ENCODE peak calls at places on chromosomes 3 and 15, in ten cellular contexts. R, H, K, E, G, C, L, Q, O and X are unnamed samples.

GRCh38 chr3:13057641-13058040 is 15.6 kb downstream of the IQSEC1 start:
- DNase-seq in H (no peak), L (no peak), G (no peak), R (no peak), C (no peak), K (no peak), E (no peak), Q (no peak), O (no peak), X (no peak)

GRCh38 chr3:3699816-3700633 is 99.2 kb upstream of the LRRN1 start:
- DNase-seq in E (no peak), R (no peak), H (no peak), C (no peak), G (peak), Q (no peak), O (no peak), L (no peak), K (no peak), X (peak)

GRCh38 chr3:4956743-4957142 is 22.5 kb upstream of the BHLHE40 start:
- DNase-seq in R (no peak), O (no peak), G (no peak), C (no peak), Q (no peak), H (no peak), E (no peak), L (no peak), K (no peak), X (no peak)

GRCh38 chr3:115239717-115240116 is 92.6 kb upstream of the ZBTB20 start:
- DNase-seq in L (no peak), O (no peak), C (peak), K (peak), H (peak), Q (no peak), R (peak), G (peak), E (peak), X (peak)

GRCh38 chr15:99566157-99566900 is 545 bp downstream of the MEF2A start:
- DNase-seq in G (no peak), O (no peak), H (peak), R (no peak), C (no peak), Q (peak), E (no peak), K (no peak), L (no peak), X (peak)

GRCh38 chr15:40006646-40007045 is 32.3 kb downstream of the SRP14 start:
- DNase-seq in K (peak), C (no peak), H (peak), G (no peak), O (no peak), E (peak), R (peak), Q (no peak), L (no peak), X (peak)

GRCh38 chr3:194339356-194339755 is 11.8 kb downstream of the CPN2 start:
- DNase-seq in R (no peak), G (no peak), H (no peak), C (no peak), K (no peak), O (no peak), Q (no peak), L (no peak), E (no peak), X (no peak)

GRCh38 chr3:114221165-114221880 is 16.1 kb downstream of the ZNF80 start:
- DNase-seq in L (no peak), Q (no peak), C (no peak), G (no peak), E (peak), O (peak), H (no peak), R (no peak), K (no peak), X (peak)

GRCh38 chr3:125151916-125152315 is 60.6 kb downstream of the SLC12A8 start:
- DNase-seq in C (no peak), L (no peak), E (peak), K (no peak), H (peak), O (no peak), Q (no peak), G (no peak), R (no peak), X (no peak)

GRCh38 chr3:197001106-197001971 is 28.3 kb downstream of the MELTF start:
- DNase-seq in R (no peak), G (no peak), O (no peak), E (no peak), C (no peak), H (no peak), L (peak), Q (no peak), K (no peak), X (no peak)

GRCh38 chr3:64355473-64355872 is 130.2 kb upstream of the PRICKLE2 start:
- DNase-seq in Q (no peak), K (peak), O (no peak), G (no peak), E (peak), L (peak), R (peak), H (peak), C (no peak), X (peak)

GRCh38 chr3:123080864-123081562 is 14.2 kb downstream of the PDIA5 start:
- DNase-seq in O (no peak), C (no peak), Q (no peak), G (no peak), L (peak), E (peak), K (no peak), R (no peak), H (no peak), X (no peak)

GRCh38 chr3:197709135-197709534 is 27.6 kb downstream of the RUBCN start:
- DNase-seq in H (no peak), R (no peak), E (no peak), O (no peak), C (no peak), G (no peak), Q (peak), L (no peak), K (no peak), X (no peak)

GRCh38 chr3:66110840-66111239 is 72.1 kb upstream of the MAGI1 start:
- DNase-seq in H (no peak), L (no peak), Q (no peak), E (peak), G (no peak), R (no peak), O (no peak), K (peak), C (no peak), X (no peak)

GRCh38 chr15:57044072-57044702 is 125.7 kb downstream of the TCF12 start:
- DNase-seq in O (no peak), Q (no peak), H (no peak), G (no peak), R (no peak), L (no peak), K (no peak), E (no peak), C (no peak), X (no peak)

GRCh38 chr3:24550588-24550987 is 55.9 kb upstream of the THRB start:
- DNase-seq in G (no peak), L (no peak), O (no peak), R (no peak), Q (no peak), E (no peak), C (no peak), K (peak), H (peak), X (no peak)

GRCh38 chr3:141460097-141460704 is 26.6 kb upstream of the RASA2 start:
- DNase-seq in R (peak), H (peak), C (no peak), G (peak), E (peak), Q (peak), O (peak), L (peak), K (peak), X (peak)

GRCh38 chr3:64861684-64862083 is 173.9 kb upstream of the ADAMTS9 start:
- DNase-seq in C (no peak), H (no peak), G (no peak), R (peak), L (no peak), O (no peak), E (peak), K (peak), Q (no peak), X (no peak)

GRCh38 chr3:14631687-14632444 is 19.7 kb upstream of the CCDC174 start:
- DNase-seq in E (peak), O (no peak), H (no peak), R (no peak), G (no peak), Q (no peak), K (no peak), C (no peak), L (no peak), X (no peak)

GRCh38 chr3:9452417-9452816 is 55.0 kb downstream of the SETD5 start:
- DNase-seq in H (peak), G (no peak), L (no peak), K (peak), O (no peak), R (no peak), C (no peak), E (peak), Q (no peak), X (no peak)

GRCh38 chr3:50210510-50211367 is 5.7 kb downstream of the SLC38A3 start:
- DNase-seq in C (peak), Q (no peak), R (no peak), E (no peak), L (peak), G (no peak), H (no peak), K (no peak), O (no peak), X (no peak)

GRCh38 chr3:117433439-117433838 is 723.9 kb downstream of the TUSC7 start:
- DNase-seq in L (no peak), R (no peak), G (no peak), K (no peak), Q (no peak), C (no peak), O (no peak), E (no peak), H (no peak), X (no peak)

GRCh38 chr3:188486126-188486525 is 332.2 kb downstream of the LPP start:
- DNase-seq in C (no peak), K (peak), L (no peak), E (no peak), R (no peak), Q (no peak), G (no peak), O (no peak), H (peak), X (peak)

GRCh38 chr15:50810128-50810527 is 44.6 kb upstream of the SPPL2A start:
- DNase-seq in L (no peak), Q (no peak), H (peak), C (no peak), K (no peak), G (no peak), E (no peak), O (no peak), R (no peak), X (no peak)

GRCh38 chr3:157501863-157502262 is 1.4 kb downstream of the VEPH1 start:
- DNase-seq in Q (no peak), G (no peak), E (no peak), L (no peak), K (no peak), C (no peak), O (no peak), H (no peak), R (no peak), X (peak)

GRCh38 chr15:65154720-65155119 is 21.1 kb upstream of the PDCD7 start:
- DNase-seq in H (no peak), E (no peak), L (no peak), O (no peak), Q (no peak), G (no peak), C (no peak), K (no peak), R (no peak), X (no peak)

GRCh38 chr3:124282751-124283643 is 291.1 kb upstream of the ROPN1 start:
- DNase-seq in L (no peak), G (no peak), Q (no peak), E (peak), C (no peak), O (no peak), K (no peak), R (no peak), H (peak), X (peak)

GRCh38 chr15:47184003-47184404 is 533.3 kb upstream of the SEMA6D start:
- DNase-seq in H (peak), G (peak), L (no peak), R (peak), C (no peak), E (peak), O (no peak), K (no peak), Q (no peak), X (no peak)

GRCh38 chr3:9278085-9278484 is 28.6 kb upstream of the SRGAP3 start:
- DNase-seq in K (no peak), L (no peak), O (no peak), G (no peak), C (no peak), Q (no peak), H (no peak), E (no peak), R (no peak), X (no peak)

GRCh38 chr15:96237002-96237401 is 93.5 kb upstream of the NR2F2 start:
- DNase-seq in H (no peak), R (peak), G (no peak), E (peak), Q (no peak), K (peak), L (no peak), C (no peak), O (no peak), X (no peak)

GRCh38 chr3:186946756-186947375 is 16.5 kb downstream of the ST6GAL1 start:
- DNase-seq in L (no peak), G (no peak), H (no peak), E (no peak), Q (no peak), K (no peak), R (no peak), O (no peak), C (no peak), X (no peak)

GRCh38 chr15:85475317-85475701 is 94.9 kb downstream of the AKAP13 start:
- DNase-seq in G (no peak), C (no peak), H (peak), E (peak), K (no peak), L (no peak), R (no peak), Q (no peak), O (no peak), X (no peak)

GRCh38 chr3:66041116-66041515 is 2.4 kb upstream of the MAGI1 start:
- DNase-seq in G (no peak), O (no peak), E (peak), H (peak), Q (no peak), K (peak), C (no peak), R (peak), L (no peak), X (peak)

GRCh38 chr15:99052205-99052604 is 44.6 kb upstream of the PGPEP1L start:
- DNase-seq in Q (no peak), O (no peak), E (no peak), K (no peak), L (no peak), G (no peak), H (no peak), R (no peak), C (no peak), X (no peak)

GRCh38 chr3:71310595-71311319 is 272.8 kb downstream of the FOXP1 start:
- DNase-seq in H (peak), K (peak), Q (no peak), E (peak), O (no peak), R (peak), C (no peak), L (peak), G (no peak), X (no peak)

GRCh38 chr3:153221748-153222162 is 59.7 kb downstream of the RAP2B start:
- DNase-seq in G (no peak), L (no peak), H (peak), Q (peak), R (peak), E (peak), K (peak), C (no peak), O (peak), X (peak)

GRCh38 chr15:48622227-48622626 is 23.3 kb downstream of the FBN1 start:
- DNase-seq in K (peak), R (no peak), L (no peak), G (no peak), Q (no peak), O (no peak), H (peak), C (no peak), E (no peak), X (no peak)

GRCh38 chr3:187197255-187197654 is at the start of gene RTP1:
- DNase-seq in L (no peak), O (no peak), Q (no peak), R (no peak), G (no peak), E (no peak), H (no peak), K (no peak), C (no peak), X (peak)